ENCODE peak calls at places on chromosomes 3 and 15, in four cellular contexts. U is left lung, B is fibroblast of lung, O is H4. W is an unnamed sample.

GRCh38 chr15:48868549-48868948 is 9.4 kb upstream of the EID1 start:
- DNase-seq in U (no peak), B (peak), O (peak), W (no peak)

GRCh38 chr15:72207576-72208085 is 10.0 kb upstream of the GRAMD2A start:
- DNase-seq in U (no peak), B (no peak), O (peak), W (no peak)

GRCh38 chr3:8983591-8983990 is 20.3 kb upstream of the RAD18 start:
- DNase-seq in U (no peak), B (no peak), O (no peak), W (no peak)

GRCh38 chr3:25594007-25594502 is 70.7 kb downstream of the TOP2B start:
- DNase-seq in U (no peak), B (peak), O (peak), W (peak)

GRCh38 chr3:38623539-38623938 is 25.9 kb downstream of the SCN5A start:
- DNase-seq in U (no peak), B (no peak), O (no peak), W (no peak)

GRCh38 chr3:50303038-50303815 is at the start of gene HYAL1:
- DNase-seq in U (peak), B (no peak), O (no peak), W (no peak)

GRCh38 chr3:124246949-124247348 is 255.0 kb upstream of the ROPN1 start:
- DNase-seq in U (no peak), B (peak), O (peak), W (no peak)

GRCh38 chr15:39427705-39428104 is 153.2 kb upstream of the THBS1 start:
- DNase-seq in U (no peak), B (no peak), O (no peak), W (no peak)

GRCh38 chr15:58854598-58854997 is 78.9 kb downstream of the SLTM start:
- DNase-seq in U (no peak), B (peak), O (no peak), W (no peak)

GRCh38 chr15:71385026-71385425 is 269.8 kb downstream of the THSD4 start:
- DNase-seq in U (no peak), B (no peak), O (no peak), W (no peak)

GRCh38 chr15:64604319-64604718 is 143.9 kb downstream of the ZNF609 start:
- DNase-seq in U (no peak), B (no peak), O (no peak), W (no peak)